ENCODE peak calls at places on chromosomes 16 and 17, in seven cellular contexts. N is HepG2, W is hepatocyte, S is PC-3, I is fibroblast of lung, L is PC-9, O is GM23248. R is an unnamed sample.

GRCh38 chr17:59483860-59484259 is 81.5 kb upstream of the DHX40 start:
- DNase-seq in N (no peak), W (no peak), S (no peak), I (no peak), L (no peak), O (no peak), R (no peak)

GRCh38 chr17:75625813-75626486 is 7.3 kb upstream of the SMIM5 start:
- DNase-seq in N (peak; percentile 56), W (peak; percentile 70), S (peak; percentile 49), I (no peak), L (no peak), O (peak; percentile 44), R (peak; percentile 44)

GRCh38 chr17:32486701-32487459 is at the start of gene CDK5R1:
- DNase-seq in N (peak; percentile 41), W (peak; percentile 91), S (peak; percentile 50), I (peak; percentile 61), L (peak; percentile 72), O (peak; percentile 86), R (peak; percentile 67)

GRCh38 chr17:58557981-58558380 is 43.5 kb upstream of the MTMR4 start:
- DNase-seq in N (no peak), W (no peak), S (no peak), I (no peak), L (no peak), O (no peak), R (no peak)

GRCh38 chr17:12973496-12974318 is 44.1 kb downstream of the ELAC2 start:
- DNase-seq in N (no peak), W (peak; percentile 17), S (no peak), I (peak; percentile 18), L (no peak), O (peak; percentile 39), R (peak; percentile 23)

GRCh38 chr16:4693956-4694663 is 748 bp downstream of the NUDT16L1 start:
- DNase-seq in N (no peak), W (peak; percentile 76), S (peak; percentile 21), I (peak; percentile 55), L (peak; percentile 54), O (peak; percentile 62), R (peak; percentile 51)

GRCh38 chr16:8818499-8819270 is 21.0 kb downstream of the PMM2 start:
- DNase-seq in N (no peak), W (no peak), S (no peak), I (no peak), L (no peak), O (no peak), R (no peak)

GRCh38 chr16:53098526-53099317 is 43.9 kb downstream of the CHD9 start:
- DNase-seq in N (peak; percentile 48), W (peak; percentile 81), S (peak; percentile 59), I (peak; percentile 97), L (peak; percentile 51), O (peak; percentile 91), R (peak; percentile 90)

GRCh38 chr17:51607512-51607911 is 347.2 kb downstream of the UTP18 start:
- DNase-seq in N (no peak), W (no peak), S (no peak), I (no peak), L (no peak), O (no peak), R (no peak)

GRCh38 chr17:14373587-14374259 is 72.8 kb downstream of the HS3ST3B1 start:
- DNase-seq in N (peak; percentile 93), W (peak; percentile 44), S (no peak), I (no peak), L (no peak), O (peak; percentile 64), R (no peak)

GRCh38 chr17:74276051-74276476 is 2.0 kb downstream of the DNAI2 start:
- DNase-seq in N (no peak), W (no peak), S (no peak), I (peak; percentile 71), L (no peak), O (peak; percentile 11), R (no peak)

GRCh38 chr17:49194297-49194607 is 16.1 kb downstream of the GNGT2 start:
- DNase-seq in N (no peak), W (no peak), S (no peak), I (no peak), L (no peak), O (no peak), R (no peak)

GRCh38 chr17:49196520-49196919 is 13.9 kb downstream of the GNGT2 start:
- DNase-seq in N (no peak), W (no peak), S (no peak), I (no peak), L (no peak), O (no peak), R (peak; percentile 44)

GRCh38 chr17:49197346-49197998 is 12.9 kb downstream of the GNGT2 start:
- DNase-seq in N (no peak), W (no peak), S (peak; percentile 55), I (no peak), L (peak; percentile 12), O (peak; percentile 30), R (no peak)

GRCh38 chr17:49193513-49194296 is 16.7 kb downstream of the GNGT2 start:
- DNase-seq in N (no peak), W (peak; percentile 71), S (peak; percentile 74), I (peak; percentile 77), L (peak; percentile 47), O (peak; percentile 70), R (peak; percentile 92)

GRCh38 chr17:49195746-49196145 is 14.6 kb downstream of the GNGT2 start:
- DNase-seq in N (no peak), W (no peak), S (no peak), I (no peak), L (no peak), O (no peak), R (no peak)
- TF ChIP-seq EZH2 in N (no peak), W (no peak), S (no peak), I (no peak), L (no peak), O (no peak), R (no peak)

DNA sequence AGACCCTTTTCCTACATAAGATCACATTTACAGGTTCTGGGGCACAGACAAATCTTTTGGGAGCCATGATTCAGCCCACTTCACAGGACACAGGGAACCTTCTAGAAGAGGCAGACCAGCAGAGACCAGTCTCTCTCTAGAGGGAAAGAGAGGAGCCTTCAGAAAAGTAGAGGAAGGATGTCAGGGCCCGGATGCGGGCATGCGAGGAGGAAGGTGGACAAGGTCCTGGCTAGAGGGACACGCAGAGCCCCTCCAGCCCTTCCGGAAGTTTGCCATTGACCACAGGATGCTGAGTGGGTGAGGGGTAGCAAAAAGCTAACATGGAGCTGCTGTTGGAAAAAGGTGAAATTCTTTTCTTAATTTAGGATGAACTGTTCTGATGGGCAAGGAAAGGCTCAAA is 55.8 kb upstream of the MEAK7 start:
- DNase-seq in N (no peak), W (no peak), S (no peak), I (no peak), L (no peak), O (no peak), R (no peak)
- H3K4me1 ChIP-seq in N (peaks cover 28% of the 10 kb centered on the region), W (no peaks in the 10 kb centered on the region), S (peaks cover 6% of the 10 kb centered on the region), I (no peaks in the 10 kb centered on the region), L (peaks cover 17% of the 10 kb centered on the region), O (no peaks in the 10 kb centered on the region), R (no peaks in the 10 kb centered on the region)

DNA sequence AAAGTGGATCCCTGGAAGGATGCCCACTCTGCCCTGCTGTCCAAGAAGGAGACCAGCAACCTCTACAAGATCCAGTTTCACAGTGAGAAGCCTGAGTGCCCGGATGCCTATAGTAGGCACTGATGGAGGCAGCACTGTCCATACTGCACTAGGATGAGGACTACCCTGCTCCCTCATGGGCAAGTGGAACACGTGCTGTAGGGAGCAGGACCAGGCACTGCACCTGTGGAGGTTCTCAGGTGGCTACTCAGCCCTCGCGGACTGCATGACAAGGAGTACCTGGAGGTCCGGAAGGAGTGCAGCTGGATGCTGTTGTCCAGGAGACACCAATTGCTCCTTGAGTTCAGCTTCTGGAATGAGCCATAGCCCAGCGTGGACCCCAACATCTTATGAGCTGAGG is 146.1 kb upstream of the NLRP1 start:
- DNase-seq in N (no peak), W (no peak), S (no peak), I (no peak), L (no peak), O (no peak), R (no peak)
- TF ChIP-seq EZH2 in N (no peak), W (no peak), S (no peak), I (no peak), L (no peak), O (no peak), R (no peak)

DNA sequence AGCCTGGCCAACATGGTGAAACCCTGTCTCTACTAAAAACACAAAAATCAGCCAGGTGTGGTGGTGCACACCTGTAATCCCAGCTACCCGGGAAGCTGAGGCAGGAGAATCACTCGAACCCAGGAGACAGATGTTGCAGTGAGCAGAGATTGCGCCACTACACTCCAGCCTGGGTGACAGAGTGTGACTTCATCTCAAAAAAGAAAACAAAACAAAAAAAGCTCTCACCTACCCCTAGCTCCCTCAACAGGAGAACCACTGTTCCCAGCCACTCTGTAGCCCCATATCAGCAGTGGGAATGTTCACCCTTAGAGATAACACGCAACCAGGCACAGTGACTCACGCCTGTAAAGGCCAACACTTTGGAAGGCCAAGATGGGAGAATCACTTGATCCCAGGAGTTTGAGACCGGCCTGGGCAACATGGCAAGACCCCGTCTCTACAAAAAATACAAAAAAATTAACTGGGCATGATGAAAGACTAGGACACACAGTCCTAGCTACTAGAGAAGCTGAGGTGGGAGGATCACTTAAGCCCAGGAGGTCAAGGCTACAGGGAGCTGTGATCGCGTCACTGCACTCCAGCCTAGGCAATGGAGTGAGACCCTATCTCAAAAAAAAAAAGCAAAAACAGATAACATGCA is 5.4 kb downstream of the TMC8 start:
- DNase-seq in N (peak; percentile 62), W (no peak), S (no peak), I (no peak), L (no peak), O (no peak), R (no peak)
- H3K4me1 ChIP-seq in N (peaks cover 90% of the 10 kb centered on the region), W (peaks cover 12% of the 10 kb centered on the region), S (peaks cover 18% of the 10 kb centered on the region), I (no peaks in the 10 kb centered on the region), L (peaks cover 10% of the 10 kb centered on the region), O (no peaks in the 10 kb centered on the region), R (peaks cover 20% of the 10 kb centered on the region)

GRCh38 chr17:80564545-80564944 is 19.9 kb downstream of the RPTOR start:
- DNase-seq in N (no peak), W (no peak), S (no peak), I (no peak), L (no peak), O (no peak), R (no peak)

GRCh38 chr17:80561541-80562114 is 17.0 kb downstream of the RPTOR start:
- DNase-seq in N (no peak), W (no peak), S (no peak), I (no peak), L (no peak), O (no peak), R (no peak)

GRCh38 chr17:80566054-80566400 is 21.4 kb downstream of the RPTOR start:
- DNase-seq in N (no peak), W (no peak), S (no peak), I (no peak), L (no peak), O (no peak), R (no peak)

GRCh38 chr17:80568246-80568645 is 23.6 kb downstream of the RPTOR start:
- DNase-seq in N (no peak), W (no peak), S (no peak), I (no peak), L (no peak), O (no peak), R (no peak)

GRCh38 chr17:80565347-80566053 is 20.9 kb downstream of the RPTOR start:
- DNase-seq in N (no peak), W (no peak), S (no peak), I (no peak), L (no peak), O (no peak), R (no peak)
- TF ChIP-seq EZH2 in N (no peak), W (no peak), S (no peak), I (no peak), L (no peak), O (no peak), R (no peak)

R was measured in A673.